ENCODE peak calls at places on chromosome 4, in nine cellular contexts. E, Y, B, L, M, Z, T, C and O are unnamed samples.

GRCh38 chr4:141099326-141099725 is 33.9 kb downstream of the RNF150 start:
- DNase-seq in E (no peak), Y (no peak), B (peak), L (no peak), M (no peak), Z (peak), T (no peak), C (no peak), O (no peak)

GRCh38 chr4:8032381-8032780 is 92.7 kb upstream of the AFAP1 start:
- DNase-seq in E (no peak), Y (no peak), B (no peak), L (no peak), M (no peak), Z (no peak), T (no peak), C (no peak), O (no peak)

GRCh38 chr4:38868055-38868965 is 704 bp downstream of the FAM114A1 start:
- DNase-seq in E (peak), Y (no peak), B (peak), L (peak), M (no peak), Z (peak), T (peak), C (peak), O (peak)

GRCh38 chr4:112234952-112235609 is 3.5 kb downstream of the AP1AR start:
- DNase-seq in E (peak), Y (peak), B (peak), L (no peak), M (peak), Z (peak), T (peak), C (peak), O (peak)

GRCh38 chr4:105808459-105809041 is 86.7 kb upstream of the NPNT start:
- DNase-seq in E (peak), Y (no peak), B (peak), L (no peak), M (no peak), Z (peak), T (peak), C (no peak), O (peak)

GRCh38 chr4:165464813-165465381 is 86.1 kb downstream of the CPE start:
- DNase-seq in E (peak), Y (peak), B (peak), L (no peak), M (peak), Z (peak), T (peak), C (no peak), O (no peak)

GRCh38 chr4:836781-837301 is 10.9 kb upstream of the CPLX1 start:
- DNase-seq in E (no peak), Y (no peak), B (no peak), L (no peak), M (no peak), Z (no peak), T (peak), C (no peak), O (no peak)

GRCh38 chr4:93031431-93032098 is 727.8 kb downstream of the GRID2 start:
- DNase-seq in E (peak), Y (no peak), B (no peak), L (no peak), M (no peak), Z (peak), T (no peak), C (no peak), O (no peak)

GRCh38 chr4:123849495-123849894 is 452.9 kb downstream of the SPRY1 start:
- DNase-seq in E (no peak), Y (no peak), B (no peak), L (no peak), M (no peak), Z (no peak), T (no peak), C (no peak), O (no peak)

GRCh38 chr4:6885953-6886557 is 23.6 kb upstream of the TBC1D14 start:
- DNase-seq in E (peak), Y (peak), B (peak), L (no peak), M (no peak), Z (peak), T (peak), C (no peak), O (no peak)

GRCh38 chr4:40576651-40577480 is 52.8 kb downstream of the RBM47 start:
- DNase-seq in E (peak), Y (peak), B (peak), L (peak), M (peak), Z (peak), T (peak), C (no peak), O (peak)

GRCh38 chr4:94354474-94354896 is 11.8 kb upstream of the HPGDS start:
- DNase-seq in E (no peak), Y (no peak), B (no peak), L (no peak), M (no peak), Z (no peak), T (no peak), C (no peak), O (no peak)

GRCh38 chr4:3866813-3867129 is 100.6 kb downstream of the ADRA2C start:
- DNase-seq in E (no peak), Y (no peak), B (no peak), L (no peak), M (no peak), Z (no peak), T (no peak), C (peak), O (no peak)

GRCh38 chr4:1365271-1366178 is 18.5 kb downstream of the UVSSA start:
- DNase-seq in E (no peak), Y (no peak), B (no peak), L (peak), M (no peak), Z (no peak), T (peak), C (peak), O (peak)

GRCh38 chr4:140049924-140050681 is 103.9 kb downstream of the MAML3 start:
- DNase-seq in E (peak), Y (peak), B (peak), L (no peak), M (no peak), Z (peak), T (no peak), C (peak), O (no peak)

GRCh38 chr4:168637872-168638756 is 141.3 kb downstream of the PALLD start:
- DNase-seq in E (peak), Y (no peak), B (peak), L (no peak), M (no peak), Z (peak), T (no peak), C (no peak), O (no peak)

GRCh38 chr4:186685744-186686143 is 37.9 kb downstream of the FAT1 start:
- DNase-seq in E (peak), Y (peak), B (peak), L (no peak), M (no peak), Z (peak), T (no peak), C (no peak), O (peak)

GRCh38 chr4:162457071-162457865 is 293.5 kb upstream of the FSTL5 start:
- DNase-seq in E (no peak), Y (peak), B (no peak), L (no peak), M (no peak), Z (no peak), T (no peak), C (no peak), O (peak)

DNA sequence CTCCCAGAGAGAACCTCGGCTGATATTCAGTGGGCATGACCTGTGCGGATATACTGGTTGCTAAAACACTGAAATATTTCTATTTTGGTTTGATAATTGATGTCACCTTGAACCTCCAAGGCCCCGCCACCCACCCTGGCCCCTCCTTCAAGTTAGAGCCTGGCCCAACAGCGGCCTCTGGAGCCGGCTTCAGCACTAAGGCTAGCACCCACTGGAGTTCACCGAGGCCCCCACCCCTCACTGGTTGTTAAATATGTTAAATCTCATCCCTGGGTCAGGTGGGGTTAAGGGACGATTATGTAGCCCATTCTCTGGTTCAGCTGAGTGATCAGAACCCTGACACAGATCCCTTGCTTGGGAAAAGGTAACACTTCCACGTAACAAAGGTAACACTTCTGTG is 24.3 kb downstream of the SEL1L3 start:
- DNase-seq in E (no peak), Y (no peak), B (no peak), L (no peak), M (no peak), Z (no peak), T (no peak), C (peak), O (no peak)
- TF ChIP-seq CTCF in E (no peak), Y (no peak), B (no peak), L (no peak), M (no peak), Z (no peak), T (no peak), C (no peak), O (no peak)

DNA sequence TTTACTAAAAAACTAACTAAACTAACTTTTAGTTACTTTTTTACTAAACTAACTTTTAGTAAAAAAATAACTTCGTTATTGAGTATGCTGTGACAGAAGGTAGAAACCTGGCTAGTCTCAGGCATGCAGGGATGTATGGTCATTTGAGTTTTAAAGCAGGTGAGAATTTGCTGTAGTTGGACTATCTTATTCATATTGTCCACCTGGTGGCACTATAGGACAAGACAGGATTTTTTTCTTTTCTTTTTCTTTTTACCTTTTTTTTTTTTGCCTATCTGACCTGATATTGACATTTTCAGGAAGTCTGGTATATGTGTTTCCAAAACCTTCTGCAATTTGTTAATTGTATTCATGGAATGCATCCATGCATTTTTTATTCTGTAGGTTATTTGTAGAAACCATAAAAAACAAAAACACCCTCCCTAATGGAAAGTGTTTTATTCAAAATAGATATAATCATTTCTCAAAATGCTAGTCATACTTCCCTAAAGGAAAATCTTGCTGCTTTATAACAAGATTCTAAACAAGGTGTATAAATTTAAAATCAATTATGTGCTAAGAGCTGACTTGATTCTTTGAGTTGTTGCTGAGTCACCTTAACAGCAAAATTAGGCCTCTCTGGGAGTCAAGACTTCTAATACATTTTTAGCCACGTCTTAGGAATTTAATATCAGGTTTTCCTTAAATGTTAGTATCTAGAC is 201.2 kb upstream of the GNPDA2 start:
- DNase-seq in E (peak), Y (peak), B (peak), L (no peak), M (no peak), Z (peak), T (no peak), C (no peak), O (peak)
- TF ChIP-seq CTCF in E (peak), Y (peak), B (no peak), L (no peak), M (peak), Z (peak), T (peak), C (no peak), O (peak)

GRCh38 chr4:77618383-77619241 is 13.0 kb downstream of the CXCL13 start:
- DNase-seq in E (peak), Y (peak), B (peak), L (peak), M (peak), Z (peak), T (peak), C (peak), O (peak)
- TF ChIP-seq CTCF in E (peak), Y (peak), B (peak), L (peak), M (peak), Z (peak), T (peak), C (peak), O (peak)

GRCh38 chr4:13933163-13933562 is 305.6 kb upstream of the BOD1L1 start:
- DNase-seq in E (peak), Y (no peak), B (peak), L (no peak), M (no peak), Z (peak), T (no peak), C (peak), O (no peak)
- TF ChIP-seq CTCF in E (peak), Y (peak), B (peak), L (no peak), M (no peak), Z (peak), T (no peak), C (no peak), O (no peak)

DNA sequence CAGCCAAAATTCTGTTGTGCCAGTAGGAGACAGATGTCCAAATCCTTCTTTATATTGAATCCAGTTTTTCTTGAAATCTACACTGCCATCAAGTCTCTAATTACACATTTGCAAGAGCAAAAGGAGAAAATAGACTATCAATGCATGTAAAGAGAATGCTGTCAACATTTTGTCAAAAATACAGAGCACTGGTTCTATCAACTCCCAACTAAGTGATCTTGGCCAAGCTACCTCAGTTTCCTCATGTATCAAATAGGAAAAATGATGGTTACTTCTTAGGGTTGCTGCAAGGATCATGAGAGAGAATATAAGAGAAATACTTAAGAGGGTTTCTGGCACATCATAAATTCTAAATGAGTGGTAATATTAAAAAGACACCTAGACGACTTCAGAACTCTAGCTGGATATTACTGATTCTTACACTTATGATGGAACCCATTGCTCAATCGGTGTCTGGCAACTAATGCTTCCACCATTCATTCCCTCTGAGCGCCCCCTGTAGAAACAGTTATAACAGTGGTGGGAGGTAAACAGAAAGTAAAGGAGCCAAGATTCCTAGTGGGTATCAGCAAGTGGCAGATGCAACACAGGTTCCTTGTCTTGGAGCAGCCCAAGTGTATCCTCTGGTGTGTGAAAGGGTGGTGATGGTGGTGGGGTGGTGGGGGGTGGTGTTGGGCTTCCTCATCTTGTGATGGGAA is 3.8 kb downstream of the FGG start:
- DNase-seq in E (no peak), Y (no peak), B (no peak), L (no peak), M (no peak), Z (no peak), T (no peak), C (no peak), O (no peak)
- TF ChIP-seq CTCF in E (no peak), Y (no peak), B (no peak), L (no peak), M (no peak), Z (no peak), T (no peak), C (no peak), O (no peak)

GRCh38 chr4:122450847-122451246 is 5.7 kb downstream of the IL2 start:
- DNase-seq in E (peak), Y (peak), B (no peak), L (no peak), M (no peak), Z (peak), T (no peak), C (peak), O (peak)
- TF ChIP-seq CTCF in E (peak), Y (peak), B (peak), L (no peak), M (no peak), Z (peak), T (no peak), C (peak), O (peak)

DNA sequence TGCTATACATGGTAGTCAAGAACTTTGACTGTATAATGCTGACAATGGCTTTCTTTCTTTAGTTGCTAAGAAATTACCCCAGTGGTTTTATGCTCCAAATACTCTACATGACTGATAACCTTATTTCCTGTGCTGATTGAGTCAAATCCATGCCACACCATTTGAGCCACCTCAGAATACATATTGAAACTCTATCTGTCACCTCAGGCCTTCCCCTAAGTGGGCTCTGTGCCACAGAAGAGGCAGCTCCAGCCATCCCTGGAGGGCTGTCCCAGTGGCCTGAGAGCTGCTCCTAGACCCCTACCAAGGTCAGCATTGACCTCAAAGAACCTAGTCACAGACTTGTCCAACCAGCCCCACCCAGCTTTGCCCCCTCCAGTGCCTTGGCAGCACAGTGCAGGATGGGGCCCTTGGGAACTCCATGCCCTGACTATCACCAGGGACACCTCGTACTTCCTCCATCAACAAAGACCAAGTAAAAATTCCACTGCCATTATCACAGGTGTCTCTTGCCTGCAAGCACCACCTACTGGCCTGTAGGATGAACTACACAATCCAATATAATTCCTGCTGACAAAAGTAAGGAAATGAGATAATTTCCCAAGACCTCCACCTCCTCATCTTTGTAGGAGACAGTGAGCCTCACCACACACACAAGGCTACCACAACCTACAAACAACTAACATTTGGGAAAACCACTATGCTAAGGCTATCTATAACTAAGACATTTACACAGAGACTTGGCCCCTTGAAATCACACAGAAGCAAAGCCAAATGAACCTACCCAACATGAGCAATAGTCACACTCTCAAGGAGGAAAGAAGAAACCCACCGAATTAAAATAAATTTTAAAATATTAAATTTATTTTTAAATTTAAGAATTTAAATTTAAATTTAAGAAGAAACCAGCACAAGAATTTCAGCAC is 239.9 kb downstream of the NKX6-1 start:
- DNase-seq in E (peak), Y (peak), B (peak), L (no peak), M (no peak), Z (peak), T (no peak), C (no peak), O (no peak)
- TF ChIP-seq CTCF in E (peak), Y (peak), B (peak), L (no peak), M (peak), Z (peak), T (peak), C (peak), O (peak)

DNA sequence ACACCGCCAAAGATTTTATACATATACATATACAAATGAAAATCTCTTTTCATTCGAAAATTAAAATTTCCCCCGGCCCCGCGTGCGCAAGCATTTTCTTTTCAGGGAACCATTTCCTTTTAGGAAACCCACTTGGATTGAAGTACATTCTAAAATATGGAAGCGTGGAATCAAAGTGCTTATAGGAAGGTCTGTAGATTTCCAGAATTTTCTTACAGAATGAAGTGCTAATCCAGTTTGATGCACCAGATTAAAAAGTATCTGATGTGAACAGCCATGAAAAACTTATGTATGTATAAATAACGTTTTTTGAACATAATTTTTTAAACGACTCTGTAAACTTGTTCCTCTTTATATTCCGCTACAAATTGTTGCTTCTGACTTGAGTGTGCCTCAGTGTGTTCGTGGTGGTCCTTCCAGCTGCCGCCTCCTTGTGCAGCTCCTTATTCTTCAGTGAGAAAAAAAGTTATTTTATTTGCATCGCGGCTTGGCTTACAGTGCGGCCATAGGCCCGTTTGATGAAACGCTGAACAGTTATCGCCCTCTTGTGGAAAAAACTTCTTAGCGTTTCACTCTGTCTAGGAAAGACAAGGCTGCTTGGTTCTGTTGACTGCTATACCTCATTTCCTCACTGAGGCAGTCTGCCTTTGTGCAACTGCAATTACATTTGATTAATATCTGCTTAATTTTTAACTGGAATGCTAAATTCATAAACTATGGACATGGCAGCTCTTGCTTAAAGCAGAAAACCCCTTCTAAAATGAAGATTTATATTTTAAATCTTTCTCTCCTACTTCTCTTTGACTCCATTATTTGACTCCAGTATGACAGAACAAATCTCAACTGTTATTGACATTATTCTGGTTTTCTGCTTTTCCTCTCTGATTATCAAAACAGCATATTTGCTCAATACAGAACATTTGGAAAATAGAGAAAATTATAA is 4.7 kb upstream of the NKX6-1 start:
- DNase-seq in E (peak), Y (peak), B (peak), L (no peak), M (no peak), Z (peak), T (peak), C (peak), O (peak)
- TF ChIP-seq CTCF in E (peak), Y (peak), B (peak), L (no peak), M (peak), Z (peak), T (peak), C (peak), O (peak)

GRCh38 chr4:119564106-119564505 is 64.5 kb downstream of the PDE5A start:
- DNase-seq in E (no peak), Y (no peak), B (no peak), L (no peak), M (no peak), Z (no peak), T (no peak), C (no peak), O (no peak)

GRCh38 chr4:119559044-119559647 is 69.5 kb downstream of the PDE5A start:
- DNase-seq in E (peak), Y (peak), B (peak), L (no peak), M (no peak), Z (peak), T (no peak), C (no peak), O (peak)
- TF ChIP-seq CTCF in E (peak), Y (peak), B (no peak), L (no peak), M (peak), Z (peak), T (peak), C (no peak), O (peak)

GRCh38 chr4:84493092-84493850 is 5.8 kb downstream of the NKX6-1 start:
- DNase-seq in E (peak), Y (no peak), B (peak), L (peak), M (no peak), Z (no peak), T (peak), C (peak), O (no peak)
- TF ChIP-seq CTCF in E (no peak), Y (no peak), B (no peak), L (no peak), M (no peak), Z (peak), T (no peak), C (no peak), O (no peak)